ENCODE peak calls at places on chromosomes 4 and X, in six cellular contexts. F is Ammon's horn; K is K562; O is T-cell; L is NCI-H748 treated with DMSO at 0.1 percent for 48 hours; B is stimulated activated CD4-positive, alpha-beta T cell treated with anti-CD3 and anti-CD28 coated beads, TNF-alpha, amount 100 ng/mL, for 4 hours. N is an unnamed sample.

GRCh38 chr4:139815646-139816601 is 150.3 kb downstream of the MGST2 start:
- DNase-seq in F (peak), K (no peak), O (no peak), L (no peak), B (no peak), N (no peak)

GRCh38 chr4:46386570-46386969 is 3.4 kb downstream of the GABRA2 start:
- DNase-seq in F (no peak), K (no peak), O (no peak), L (no peak), B (no peak), N (no peak)

GRCh38 chrX:96700625-96701024 is 16.0 kb downstream of the DIAPH2 start:
- DNase-seq in F (no peak), K (no peak), O (no peak), L (no peak), B (no peak), N (no peak)

GRCh38 chr4:113003841-113004240 is 45.6 kb upstream of the ANK2 start:
- DNase-seq in F (no peak), K (no peak), O (no peak), L (no peak), B (no peak), N (no peak)

GRCh38 chr4:105548483-105548882 is 3.9 kb upstream of the ARHGEF38 start:
- DNase-seq in F (no peak), K (no peak), O (no peak), L (no peak), B (no peak), N (no peak)

GRCh38 chr4:108378164-108378563 is 209.4 kb upstream of the LEF1 start:
- DNase-seq in F (no peak), K (no peak), O (no peak), L (no peak), B (no peak), N (no peak)

GRCh38 chrX:112670964-112671363 is 8.8 kb downstream of the LHFPL1 start:
- DNase-seq in F (no peak), K (no peak), O (no peak), L (no peak), B (no peak), N (no peak)

GRCh38 chrX:11968991-11969390 is 169.3 kb upstream of the FRMPD4 start:
- DNase-seq in F (no peak), K (no peak), O (no peak), L (no peak), B (no peak), N (no peak)

GRCh38 chr4:146333187-146333894 is 119.0 kb downstream of the REELD1 start:
- DNase-seq in F (no peak), K (no peak), O (no peak), L (no peak), B (no peak), N (no peak)

GRCh38 chr4:42018451-42018850 is 28.1 kb downstream of the SLC30A9 start:
- DNase-seq in F (no peak), K (no peak), O (no peak), L (no peak), B (no peak), N (no peak)

GRCh38 chr4:1194028-1194900 is 21.9 kb upstream of the SPON2 start:
- DNase-seq in F (no peak), K (no peak), O (no peak), L (no peak), B (no peak), N (no peak)

GRCh38 chr4:120304801-120305200 is 238.2 kb upstream of the MAD2L1 start:
- DNase-seq in F (no peak), K (no peak), O (no peak), L (no peak), B (no peak), N (no peak)

GRCh38 chrX:16479206-16479869 is 170.6 kb upstream of the S100G start:
- DNase-seq in F (no peak), K (no peak), O (no peak), L (no peak), B (no peak), N (no peak)

GRCh38 chr4:106767991-106768390 is 268.1 kb downstream of the DKK2 start:
- DNase-seq in F (no peak), K (no peak), O (no peak), L (no peak), B (no peak), N (no peak)

GRCh38 chrX:148069759-148070503 is 88.8 kb downstream of the FMR1NB start:
- DNase-seq in F (peak), K (no peak), O (no peak), L (no peak), B (no peak), N (no peak)

GRCh38 chr4:73869130-73870055 is at the start of gene CXCL1:
- DNase-seq in F (no peak), K (peak), O (no peak), L (no peak), B (no peak), N (no peak)

GRCh38 chrX:31934842-31935241 is 863.0 kb upstream of the FTHL17 start:
- DNase-seq in F (no peak), K (no peak), O (no peak), L (no peak), B (no peak), N (no peak)

GRCh38 chr4:94507708-94508107 is 56.0 kb downstream of the PDLIM5 start:
- DNase-seq in F (peak), K (peak), O (no peak), L (no peak), B (no peak), N (no peak)

GRCh38 chrX:884091-884490 is 253.5 kb downstream of the SHOX start:
- DNase-seq in F (no peak), K (no peak), O (no peak), L (no peak), B (no peak), N (no peak)

GRCh38 chr4:6288342-6288741 is 18.7 kb downstream of the WFS1 start:
- DNase-seq in F (no peak), K (no peak), O (no peak), L (no peak), B (no peak), N (no peak)

GRCh38 chrX:68146054-68146453 is 287.2 kb downstream of the OPHN1 start:
- DNase-seq in F (peak), K (no peak), O (no peak), L (no peak), B (no peak), N (no peak)

GRCh38 chr4:38002451-38003071 is 42.4 kb downstream of the PTTG2 start:
- DNase-seq in F (no peak), K (no peak), O (no peak), L (no peak), B (no peak), N (no peak)